ENCODE peak calls at places on chromosomes 11 and 22, in four cellular contexts. J is K562, Q is HepG2, V is GM12878. G is an unnamed sample.

GRCh38 chr22:27647540-27647939 is 154.0 kb downstream of the MN1 start:
- DNase-seq in J (no peak), Q (peak), V (no peak), G (no peak)

GRCh38 chr22:43230983-43231723 is 44.2 kb upstream of the TTLL12 start:
- DNase-seq in J (peak), V (no peak), Q (peak), G (peak)

GRCh38 chr22:44042822-44043221 is 18.7 kb downstream of the PARVB start:
- DNase-seq in V (no peak), Q (no peak), J (no peak), G (no peak)

GRCh38 chr11:12433571-12434061 is 56.2 kb downstream of the PARVA start:
- DNase-seq in V (no peak), J (no peak), Q (no peak), G (no peak)

GRCh38 chr11:70067591-70068341 is 10.4 kb upstream of the ANO1 start:
- DNase-seq in Q (no peak), J (no peak), V (no peak), G (peak)

GRCh38 chr11:17012712-17013547 is 1.3 kb downstream of the PLEKHA7 start:
- DNase-seq in J (no peak), Q (peak), V (no peak), G (no peak)

GRCh38 chr11:71465054-71465453 is 12.1 kb downstream of the NADSYN1 start:
- DNase-seq in Q (no peak), J (no peak), V (no peak), G (no peak)

GRCh38 chr11:67289651-67290479 is 762 bp downstream of the ANKRD13D start:
- DNase-seq in Q (no peak), J (no peak), V (no peak), G (no peak)

GRCh38 chr11:73040046-73040445 is 102.1 kb downstream of the FCHSD2 start:
- DNase-seq in V (no peak), J (no peak), Q (no peak), G (no peak)

GRCh38 chr22:41996826-41997225 is 1.8 kb upstream of the WBP2NL start:
- DNase-seq in Q (no peak), J (no peak), V (no peak), G (no peak)

GRCh38 chr22:45885941-45886395 is 91.0 kb downstream of the WNT7B start:
- DNase-seq in J (no peak), V (no peak), Q (peak), G (no peak)

GRCh38 chr22:27996981-27997380 is 77.9 kb upstream of the PITPNB start:
- DNase-seq in J (no peak), Q (no peak), V (no peak), G (no peak)

GRCh38 chr11:67265633-67266423 is 445 bp upstream of the GRK2 start:
- DNase-seq in J (no peak), V (no peak), Q (peak), G (peak)

GRCh38 chr11:69808708-69809107 is 10.5 kb downstream of the FGF3 start:
- DNase-seq in J (no peak), V (no peak), Q (no peak), G (no peak)

GRCh38 chr11:69178819-69179482 is 23.2 kb downstream of the SMIM38 start:
- DNase-seq in V (no peak), Q (no peak), J (no peak), G (no peak)

GRCh38 chr22:27834364-27835185 is 33.0 kb upstream of the MN1 start:
- DNase-seq in V (no peak), Q (no peak), J (no peak), G (no peak)

GRCh38 chr11:105144887-105145286 is 5.3 kb upstream of the CARD18 start:
- DNase-seq in Q (peak), V (no peak), J (no peak), G (no peak)

GRCh38 chr11:20661445-20661844 is 7.9 kb upstream of the NELL1 start:
- DNase-seq in Q (no peak), V (no peak), J (no peak), G (no peak)

GRCh38 chr11:11171285-11171684 is 181.8 kb downstream of the CSNK2A3 start:
- DNase-seq in Q (no peak), J (no peak), V (no peak), G (no peak)

GRCh38 chr11:79466411-79466810 is 25.6 kb upstream of the TENM4 start:
- DNase-seq in Q (no peak), V (no peak), J (no peak), G (no peak)

GRCh38 chr11:15903246-15903645 is 453.1 kb downstream of the SOX6 start:
- DNase-seq in V (no peak), J (no peak), Q (peak), G (no peak)

GRCh38 chr11:83819936-83820549 is 533.9 kb upstream of the CCDC90B start:
- DNase-seq in Q (peak), J (peak), V (no peak), G (no peak)

GRCh38 chr11:75431533-75432525 is 1.2 kb downstream of the KLHL35 start:
- DNase-seq in Q (no peak), J (peak), V (no peak), G (no peak)

GRCh38 chr11:16853859-16854258 is 115.4 kb downstream of the C11orf58 start:
- DNase-seq in Q (no peak), V (no peak), J (no peak), G (no peak)

GRCh38 chr11:59573216-59573615 is 42.4 kb downstream of the OSBP start:
- DNase-seq in V (no peak), J (no peak), Q (no peak), G (no peak)

DNA sequence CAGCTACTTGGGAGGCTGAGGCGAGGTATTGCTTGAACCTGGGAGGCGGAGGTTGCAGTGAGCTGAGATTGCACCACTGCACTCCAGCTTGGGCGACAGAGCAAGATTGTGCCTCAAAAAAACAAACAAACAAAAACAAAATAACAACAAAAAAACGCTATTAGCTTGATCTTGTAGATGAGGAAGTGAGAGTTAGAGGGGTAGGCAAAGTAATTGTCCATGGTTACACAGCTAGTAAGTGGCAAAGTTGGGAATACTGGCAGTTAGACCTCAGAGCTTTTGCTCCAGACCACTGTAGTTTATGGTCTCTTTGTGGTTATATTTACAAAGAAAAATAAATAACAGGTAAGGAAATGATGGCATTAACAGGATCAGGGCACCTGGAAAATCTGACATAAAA is 15.1 kb downstream of the LDHC start:
- DNase-seq in V (no peak), Q (no peak), J (no peak), G (no peak)
- TF ChIP-seq CBX5 in V (no peak), Q (no peak), J (no peak), G (no peak)

GRCh38 chr11:8262552-8263108 is 1.0 kb downstream of the LMO1 start:
- DNase-seq in J (no peak), V (no peak), Q (no peak), G (peak)

GRCh38 chr11:8261316-8261715 is 2.4 kb downstream of the LMO1 start:
- DNase-seq in J (no peak), V (no peak), Q (no peak), G (no peak)

GRCh38 chr11:8260202-8260996 is 3.3 kb downstream of the LMO1 start:
- DNase-seq in J (no peak), Q (no peak), V (no peak), G (no peak)

GRCh38 chr11:8263109-8263768 is 439 bp downstream of the LMO1 start:
- DNase-seq in J (no peak), V (no peak), Q (no peak), G (no peak)

GRCh38 chr11:8261921-8262551 is 1.6 kb downstream of the LMO1 start:
- DNase-seq in J (no peak), V (no peak), Q (no peak), G (no peak)
- TF ChIP-seq CBX5 in J (no peak), V (no peak), Q (no peak), G (no peak)

DNA sequence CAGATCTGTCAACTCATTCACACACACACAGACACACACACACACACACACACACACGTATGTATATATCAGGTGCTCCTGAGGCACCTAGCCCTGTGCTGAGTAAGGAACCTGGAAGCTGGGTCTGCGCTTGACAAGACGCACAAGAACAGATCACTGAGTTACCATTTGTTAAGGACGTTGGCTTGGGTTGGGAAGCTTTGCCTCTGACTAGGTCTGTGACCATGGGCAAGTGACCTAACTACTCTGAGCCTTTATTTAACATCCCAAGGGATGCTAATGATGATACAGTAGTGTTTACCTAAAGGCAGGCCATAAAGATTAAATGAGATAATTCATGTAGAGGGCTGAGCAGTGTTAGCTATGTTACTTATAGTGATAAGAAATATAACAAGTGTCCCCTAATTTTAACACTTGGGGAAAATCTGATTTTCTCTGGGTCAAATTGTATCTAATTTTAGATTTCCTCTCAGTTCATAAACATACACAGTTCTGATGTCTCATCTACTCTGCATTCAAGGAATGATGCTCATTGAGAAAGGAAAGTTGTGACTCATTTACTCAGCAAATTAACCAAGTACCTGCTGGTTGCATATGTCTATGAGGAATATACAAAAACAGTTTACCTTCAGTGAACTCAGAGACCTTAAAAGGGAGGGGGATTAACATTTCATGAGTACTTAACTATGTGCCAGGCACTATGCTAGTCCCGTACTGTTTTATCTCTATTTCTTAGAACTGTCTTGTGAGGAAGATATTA is 13.6 kb downstream of the RNF185 start:
- DNase-seq in V (no peak), Q (no peak), J (no peak), G (no peak)
- TF ChIP-seq CBX5 in V (no peak), Q (no peak), J (no peak), G (no peak)

DNA sequence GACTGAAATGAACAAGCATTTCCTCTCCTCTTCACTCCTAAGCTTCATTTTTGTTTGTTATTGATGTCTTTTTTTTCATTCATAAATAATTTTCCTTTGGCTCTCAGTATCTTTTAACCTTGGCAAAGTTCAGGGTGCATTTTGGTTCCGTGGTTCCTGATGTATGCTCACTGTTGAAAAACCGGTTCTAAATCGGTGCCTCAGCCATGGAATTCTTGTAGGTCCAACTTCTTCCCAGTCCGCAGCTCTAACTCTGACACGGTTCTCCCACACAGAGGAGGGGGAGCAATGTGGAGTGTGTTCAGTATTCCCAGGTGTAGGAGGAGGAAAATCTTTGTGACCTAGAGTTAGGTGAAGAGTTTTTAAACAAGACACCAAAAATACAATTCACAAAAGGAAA is 12.6 kb upstream of the MS4A15 start:
- DNase-seq in V (no peak), J (no peak), Q (no peak), G (no peak)
- TF ChIP-seq CBX5 in V (no peak), J (no peak), Q (no peak), G (no peak)

DNA sequence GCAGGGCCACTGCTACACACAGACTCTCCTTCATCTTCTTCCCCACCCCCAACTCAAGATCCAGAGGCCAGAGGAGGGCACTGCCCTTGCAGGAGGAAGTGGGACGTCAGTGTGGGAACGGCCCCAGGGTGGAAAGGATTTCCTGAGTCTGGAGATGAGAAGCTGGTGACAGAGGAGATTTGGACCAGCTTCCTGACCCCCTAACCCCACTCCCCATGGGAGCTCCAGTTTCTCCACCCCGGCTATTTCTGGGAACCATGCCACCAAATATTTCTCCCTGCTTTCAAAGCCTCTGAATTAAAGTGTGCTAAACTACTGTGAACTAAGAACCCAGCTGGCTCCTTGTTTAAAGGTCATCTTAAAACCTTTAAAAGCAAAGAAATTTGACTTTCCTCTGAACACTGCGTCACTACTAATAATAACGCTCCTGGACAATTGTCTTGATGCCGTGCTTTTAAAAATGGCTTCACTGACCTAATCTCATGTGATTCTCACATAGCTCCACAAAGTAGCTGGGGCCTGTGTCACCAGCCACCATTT is 46.6 kb downstream of the CWC15 start:
- DNase-seq in V (no peak), J (no peak), Q (no peak), G (no peak)
- TF ChIP-seq CBX5 in V (no peak), J (no peak), Q (no peak), G (no peak)

DNA sequence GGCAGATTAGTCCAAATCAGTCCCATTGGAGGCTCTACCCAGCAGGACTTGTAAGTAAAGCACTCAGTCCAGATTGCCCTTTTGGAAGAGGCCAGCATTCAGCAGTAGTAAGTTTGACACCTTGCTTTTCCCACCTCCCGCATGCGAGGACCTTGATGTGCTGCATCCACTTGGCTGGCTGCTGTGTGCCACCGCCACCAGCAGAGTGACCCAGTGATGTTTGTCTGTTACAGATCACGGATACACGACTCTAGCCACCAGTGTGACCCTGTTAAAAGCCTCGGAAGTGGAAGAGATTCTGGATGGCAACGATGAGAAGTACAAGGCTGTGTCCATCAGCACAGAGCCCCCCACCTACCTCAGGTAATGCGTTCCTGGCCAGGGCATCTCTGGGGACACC is 6.6 kb downstream of the SMARCB1 start:
- DNase-seq in Q (no peak), J (no peak), V (no peak), G (no peak)
- TF ChIP-seq CBX5 in Q (no peak), J (no peak), V (no peak), G (no peak)

G was measured in H1.